ENCODE peak calls at places on chromosome 11, in ten cellular contexts. P, U, K, M, B, R, F, T, L and C are unnamed samples.

GRCh38 chr11:13434247-13435205 is 28.5 kb downstream of the BTBD10 start:
- DNase-seq in P (no peak), U (no peak), K (no peak), M (no peak), B (no peak), R (no peak), F (no peak), T (no peak), L (no peak), C (no peak)

GRCh38 chr11:15859411-15859810 is 496.9 kb downstream of the SOX6 start:
- DNase-seq in P (no peak), U (no peak), K (no peak), M (no peak), B (no peak), R (no peak), F (no peak), T (no peak), L (no peak), C (no peak)

GRCh38 chr11:12716816-12717215 is 42.6 kb downstream of the TEAD1 start:
- DNase-seq in P (no peak), U (no peak), K (no peak), M (no peak), B (no peak), R (no peak), F (no peak), T (no peak), L (no peak), C (no peak)

GRCh38 chr11:35944503-35945136 is 758 bp downstream of the LDLRAD3 start:
- DNase-seq in P (no peak), U (peak), K (no peak), M (no peak), B (no peak), R (peak), F (no peak), T (no peak), L (no peak), C (no peak)

GRCh38 chr11:6402561-6402981 is 12.3 kb downstream of the SMPD1 start:
- DNase-seq in P (no peak), U (no peak), K (no peak), M (no peak), B (no peak), R (no peak), F (no peak), T (no peak), L (peak), C (no peak)

GRCh38 chr11:11513438-11513837 is 108.4 kb downstream of the GALNT18 start:
- DNase-seq in P (no peak), U (no peak), K (no peak), M (no peak), B (no peak), R (no peak), F (no peak), T (no peak), L (no peak), C (no peak)

GRCh38 chr11:44030276-44030932 is 17.4 kb upstream of the ACCSL start:
- DNase-seq in P (no peak), U (no peak), K (no peak), M (no peak), B (peak), R (peak), F (peak), T (no peak), L (no peak), C (no peak)

GRCh38 chr11:111308140-111308539 is 9.8 kb downstream of the POU2AF3 start:
- DNase-seq in P (no peak), U (no peak), K (peak), M (no peak), B (no peak), R (no peak), F (no peak), T (no peak), L (peak), C (peak)

GRCh38 chr11:17353228-17354021 is 1.8 kb downstream of the NCR3LG1 start:
- DNase-seq in P (peak), U (peak), K (peak), M (peak), B (peak), R (peak), F (peak), T (no peak), L (peak), C (peak)

GRCh38 chr11:44625759-44626523 is 60.5 kb downstream of the CD82 start:
- DNase-seq in P (no peak), U (no peak), K (no peak), M (no peak), B (peak), R (peak), F (peak), T (no peak), L (peak), C (peak)

GRCh38 chr11:130839950-130840666 is 76.2 kb downstream of the SNX19 start:
- DNase-seq in P (no peak), U (no peak), K (no peak), M (no peak), B (no peak), R (no peak), F (no peak), T (no peak), L (no peak), C (no peak)

GRCh38 chr11:65424200-65425104 is 1.9 kb downstream of the NEAT1 start:
- DNase-seq in P (peak), U (no peak), K (no peak), M (no peak), B (peak), R (peak), F (peak), T (no peak), L (peak), C (peak)

GRCh38 chr11:72935705-72936104 is 121.5 kb downstream of the ATG16L2 start:
- DNase-seq in P (no peak), U (no peak), K (no peak), M (no peak), B (no peak), R (no peak), F (no peak), T (no peak), L (no peak), C (no peak)

GRCh38 chr11:77085652-77086051 is 17.0 kb upstream of the OMP start:
- DNase-seq in P (no peak), U (no peak), K (no peak), M (no peak), B (peak), R (peak), F (peak), T (no peak), L (peak), C (peak)

GRCh38 chr11:111531687-111532364 is 8.7 kb upstream of the LAYN start:
- DNase-seq in P (no peak), U (no peak), K (peak), M (no peak), B (no peak), R (no peak), F (no peak), T (no peak), L (no peak), C (no peak)

GRCh38 chr11:68150029-68150428 is 28.8 kb upstream of the CHKA start:
- DNase-seq in P (no peak), U (no peak), K (no peak), M (peak), B (no peak), R (no peak), F (peak), T (peak), L (no peak), C (peak)

GRCh38 chr11:37572491-37573171 is 974.6 kb upstream of the RAG2 start:
- DNase-seq in P (no peak), U (no peak), K (no peak), M (no peak), B (no peak), R (no peak), F (no peak), T (no peak), L (no peak), C (no peak)

GRCh38 chr11:37574361-37574760 is 976.3 kb upstream of the RAG2 start:
- DNase-seq in P (no peak), U (no peak), K (no peak), M (no peak), B (no peak), R (no peak), F (no peak), T (no peak), L (no peak), C (no peak)

GRCh38 chr11:37571248-37571647 is 973.2 kb upstream of the RAG2 start:
- DNase-seq in P (no peak), U (no peak), K (no peak), M (no peak), B (no peak), R (no peak), F (no peak), T (no peak), L (no peak), C (no peak)
- TF ChIP-seq EP300 in P (no peak), U (no peak), K (no peak), M (no peak), B (no peak), R (no peak), F (no peak), T (no peak), L (no peak), C (no peak)

GRCh38 chr11:129778877-129779276 is 36.8 kb upstream of the TMEM45B start:
- DNase-seq in P (no peak), U (no peak), K (no peak), M (no peak), B (no peak), R (no peak), F (no peak), T (no peak), L (no peak), C (no peak)
- TF ChIP-seq EP300 in P (no peak), U (no peak), K (no peak), M (no peak), B (no peak), R (no peak), F (no peak), T (no peak), L (no peak), C (no peak)

DNA sequence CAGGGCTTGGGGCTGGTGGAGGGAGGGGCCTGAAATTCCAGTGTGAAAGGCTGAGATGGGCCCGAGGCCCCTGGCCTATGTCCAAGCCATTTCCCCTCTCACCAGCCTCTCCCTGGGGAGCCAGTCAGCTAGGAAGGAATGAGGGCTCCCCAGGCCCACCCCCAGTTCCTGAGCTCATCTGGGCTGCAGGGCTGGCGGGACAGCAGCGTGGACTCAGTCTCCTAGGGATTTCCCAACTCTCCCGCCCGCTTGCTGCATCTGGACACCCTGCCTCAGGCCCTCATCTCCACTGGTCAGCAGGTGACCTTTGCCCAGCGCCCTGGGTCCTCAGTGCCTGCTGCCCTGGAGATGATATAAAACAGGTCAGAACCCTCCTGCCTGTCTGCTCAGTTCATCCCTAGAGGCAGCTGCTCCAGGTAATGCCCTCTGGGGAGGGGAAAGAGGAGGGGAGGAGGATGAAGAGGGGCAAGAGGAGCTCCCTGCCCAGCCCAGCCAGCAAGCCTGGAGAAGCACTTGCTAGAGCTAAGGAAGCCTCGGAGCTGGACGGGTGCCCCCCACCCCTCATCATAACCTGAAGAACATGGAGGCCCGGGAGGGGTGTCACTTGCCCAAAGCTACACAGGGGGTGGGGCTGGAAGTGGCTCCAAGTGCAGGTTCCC is at the start of gene APOC3:
- DNase-seq in P (no peak), U (peak), K (no peak), M (no peak), B (peak), R (no peak), F (no peak), T (no peak), L (no peak), C (no peak)
- TF ChIP-seq EP300 in P (no peak), U (no peak), K (no peak), M (no peak), B (no peak), R (no peak), F (no peak), T (no peak), L (no peak), C (no peak)

GRCh38 chr11:1546536-1547466 is 25.3 kb downstream of the DUSP8 start:
- DNase-seq in P (no peak), U (peak), K (peak), M (peak), B (no peak), R (no peak), F (no peak), T (no peak), L (peak), C (peak)
- TF ChIP-seq EP300 in P (no peak), U (no peak), K (no peak), M (no peak), B (no peak), R (no peak), F (no peak), T (peak), L (no peak), C (no peak)

DNA sequence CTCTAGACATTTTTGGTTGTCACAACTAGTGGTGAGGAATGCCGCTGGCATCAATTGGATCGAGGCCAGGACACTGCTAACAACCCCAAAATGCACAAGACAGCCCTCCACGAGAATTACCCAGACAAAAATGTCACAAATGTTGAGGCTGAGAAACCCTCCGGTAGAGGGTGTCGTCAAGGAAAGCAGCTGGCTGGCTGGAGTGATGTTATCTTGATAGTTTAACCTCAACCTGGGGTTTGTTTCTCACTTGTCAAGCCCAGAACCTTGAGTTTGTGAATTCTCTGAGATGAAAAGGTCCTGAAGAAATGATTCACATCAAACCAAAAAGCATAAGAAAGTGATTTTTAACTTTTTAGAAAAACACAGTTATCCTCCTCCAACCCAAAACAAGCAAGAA is 21.1 kb upstream of the TMPRSS13 start:
- DNase-seq in P (no peak), U (no peak), K (no peak), M (peak), B (no peak), R (no peak), F (no peak), T (no peak), L (peak), C (no peak)
- TF ChIP-seq EP300 in P (no peak), U (no peak), K (no peak), M (peak), B (no peak), R (no peak), F (no peak), T (no peak), L (no peak), C (no peak)

GRCh38 chr11:66639066-66639813 is 737 bp downstream of the RBM4 start:
- DNase-seq in P (peak), U (no peak), K (no peak), M (no peak), B (peak), R (no peak), F (no peak), T (no peak), L (peak), C (no peak)

GRCh38 chr11:66636411-66636810 is 2.1 kb upstream of the RBM4 start:
- DNase-seq in P (no peak), U (no peak), K (no peak), M (no peak), B (no peak), R (no peak), F (no peak), T (no peak), L (no peak), C (no peak)

GRCh38 chr11:66638177-66639065 is at the start of gene RBM4:
- DNase-seq in P (peak), U (peak), K (peak), M (peak), B (peak), R (peak), F (peak), T (peak), L (peak), C (peak)

GRCh38 chr11:66641834-66642233 is 3.3 kb downstream of the RBM4 start:
- DNase-seq in P (no peak), U (no peak), K (no peak), M (no peak), B (no peak), R (no peak), F (no peak), T (no peak), L (no peak), C (no peak)

GRCh38 chr11:66637557-66638176 is 836 bp upstream of the RBM4 start:
- DNase-seq in P (no peak), U (no peak), K (no peak), M (peak), B (peak), R (no peak), F (no peak), T (no peak), L (no peak), C (no peak)
- TF ChIP-seq EP300 in P (no peak), U (no peak), K (no peak), M (no peak), B (no peak), R (no peak), F (no peak), T (no peak), L (no peak), C (no peak)